ENCODE peak calls at places on chromosomes 12 and 14, in four cellular contexts. Z, P, G and U are unnamed samples.

GRCh38 chr14:78767436-78767835 is 597.3 kb downstream of the NRXN3 start:
- DNase-seq in Z (no peak), P (no peak), G (no peak), U (no peak)

GRCh38 chr14:104357689-104358527 is 219.5 kb downstream of the KIF26A start:
- DNase-seq in Z (no peak), P (no peak), G (no peak), U (no peak)

GRCh38 chr12:4265280-4265679 is 8.3 kb upstream of the CCND2 start:
- DNase-seq in Z (no peak), P (no peak), G (no peak), U (no peak)

GRCh38 chr14:92633724-92634123 is 114.7 kb downstream of the LGMN start:
- DNase-seq in Z (no peak), P (no peak), G (no peak), U (no peak)

GRCh38 chr14:92651793-92652382 is 96.5 kb downstream of the LGMN start:
- DNase-seq in Z (no peak), P (no peak), G (no peak), U (no peak)

GRCh38 chr14:101875726-101876268 is 88.6 kb upstream of the DYNC1H1 start:
- DNase-seq in Z (no peak), P (no peak), G (no peak), U (no peak)

GRCh38 chr14:65910108-65910507 is 497.6 kb downstream of the FUT8 start:
- DNase-seq in Z (no peak), P (no peak), G (no peak), U (no peak)

GRCh38 chr14:50790568-50790967 is 40.4 kb downstream of the NIN start:
- DNase-seq in Z (no peak), P (no peak), G (no peak), U (no peak)

GRCh38 chr12:13383379-13383778 is 186.9 kb downstream of the EMP1 start:
- DNase-seq in Z (no peak), P (no peak), G (no peak), U (no peak)

GRCh38 chr12:43847427-43847826 is 11.5 kb downstream of the TMEM117 start:
- DNase-seq in Z (no peak), P (no peak), G (no peak), U (no peak)

GRCh38 chr12:116406529-116406928 is 129.0 kb upstream of the MED13L start:
- DNase-seq in Z (no peak), P (peak), G (peak), U (no peak)

GRCh38 chr14:35122696-35123387 is 490 bp downstream of the PRORP start:
- DNase-seq in Z (no peak), P (no peak), G (no peak), U (no peak)

GRCh38 chr12:1080520-1081223 is 89.6 kb downstream of the ERC1 start:
- DNase-seq in Z (no peak), P (no peak), G (no peak), U (no peak)